ENCODE peak calls at places on chromosomes 13 and 19, in four cellular contexts. I, J, L and B are unnamed samples.

GRCh38 chr19:991174-991931 is 7.2 kb downstream of the WDR18 start:
- DNase-seq in J (peak; percentile 81), L (no peak), I (no peak), B (peak; percentile 79)

GRCh38 chr19:55488986-55489710 is 912 bp downstream of the SSC5D start:
- DNase-seq in J (no peak), I (no peak), L (no peak), B (no peak)

GRCh38 chr19:54156953-54157352 is 2.6 kb downstream of the LENG1 start:
- DNase-seq in L (no peak), J (no peak), I (no peak), B (no peak)

GRCh38 chr13:97834255-97834654 is 119.2 kb upstream of the IPO5 start:
- DNase-seq in J (no peak), L (peak; percentile 7), I (no peak), B (no peak)

GRCh38 chr13:29810898-29811297 is 39.5 kb downstream of the UBL3 start:
- DNase-seq in I (no peak), J (no peak), L (no peak), B (no peak)

GRCh38 chr19:58575183-58576041 is 2.3 kb upstream of the MZF1 start:
- DNase-seq in J (peak; percentile 86), L (no peak), I (peak; percentile 93), B (peak; percentile 90)

GRCh38 chr19:33374406-33374703 is 846 bp downstream of the CEBPG start:
- DNase-seq in J (peak; percentile 34), I (peak; percentile 41), L (peak; percentile 27), B (peak; percentile 38)

GRCh38 chr19:30593975-30594925 is 222.1 kb downstream of the ZNF536 start:
- DNase-seq in L (no peak), I (no peak), J (no peak), B (no peak)

GRCh38 chr19:18194554-18195238 is 1.7 kb downstream of the MPV17L2 start:
- DNase-seq in I (peak; percentile 73), J (peak; percentile 37), L (no peak), B (peak; percentile 44)

GRCh38 chr19:10288662-10289166 is 1.0 kb upstream of the ICAM5 start:
- DNase-seq in J (peak; percentile 63), L (no peak), I (no peak), B (peak; percentile 66)

GRCh38 chr13:46667687-46668281 is 114.8 kb downstream of the LRCH1 start:
- DNase-seq in J (no peak), L (no peak), I (no peak), B (no peak)

GRCh38 chr19:52221831-52222375 is 32.1 kb downstream of the PPP2R1A start:
- DNase-seq in L (no peak), J (no peak), I (no peak), B (no peak)

GRCh38 chr13:32033744-32034143 is 2.2 kb downstream of the FRY start:
- DNase-seq in L (no peak), J (no peak), I (no peak), B (no peak)

GRCh38 chr13:72539925-72540324 is 187.5 kb downstream of the MZT1 start:
- DNase-seq in I (no peak), L (no peak), J (no peak), B (no peak)

GRCh38 chr19:53157601-53158000 is 1.3 kb downstream of the ZNF347 start:
- DNase-seq in L (no peak), J (peak; percentile 0), I (no peak), B (no peak)

GRCh38 chr13:47897411-47898050 is 103.5 kb downstream of the SUCLA2 start:
- DNase-seq in I (no peak), J (no peak), L (no peak), B (no peak)

GRCh38 chr13:80430561-80430960 is 89.6 kb upstream of the SPRY2 start:
- DNase-seq in L (no peak), J (no peak), I (no peak), B (no peak)

GRCh38 chr19:2668188-2668763 is 34.2 kb downstream of the GNG7 start:
- DNase-seq in I (no peak), J (no peak), L (no peak), B (no peak)

GRCh38 chr19:18196511-18196845 is 3.5 kb downstream of the MPV17L2 start:
- DNase-seq in J (no peak), I (no peak), L (no peak), B (no peak)

GRCh38 chr19:2728783-2729387 is 7.7 kb upstream of the DIRAS1 start:
- DNase-seq in I (no peak), J (no peak), L (no peak), B (no peak)

GRCh38 chr13:113114511-113115362 is 7.9 kb upstream of the F10 start:
- DNase-seq in I (peak; percentile 40), J (no peak), L (no peak), B (no peak)

GRCh38 chr19:3056454-3057016 is 5.8 kb downstream of the TLE5 start:
- DNase-seq in I (no peak), L (peak; percentile 57), J (no peak), B (no peak)

GRCh38 chr19:40524655-40525054 is 52.0 kb upstream of the SHKBP1 start:
- DNase-seq in J (no peak), L (no peak), I (no peak), B (no peak)

GRCh38 chr13:112510002-112510780 is 77.8 kb downstream of the TUBGCP3 start:
- DNase-seq in L (no peak), I (no peak), J (no peak), B (no peak)

GRCh38 chr19:33349319-33350289 is 23.9 kb upstream of the CEBPG start:
- DNase-seq in I (no peak), L (no peak), J (no peak), B (no peak)

GRCh38 chr13:84096221-84096620 is 213.9 kb upstream of the SLITRK1 start:
- DNase-seq in J (no peak), I (no peak), L (no peak), B (no peak)

GRCh38 chr19:44800461-44800860 is 8.4 kb upstream of the BCAM start:
- DNase-seq in J (peak; percentile 90), L (peak; percentile 80), I (peak; percentile 93), B (peak; percentile 88)

GRCh38 chr19:21585491-21585890 is 80.1 kb downstream of the ZNF429 start:
- DNase-seq in I (no peak), J (no peak), L (no peak), B (no peak)

GRCh38 chr19:32719611-32720059 is at the start of gene TDRD12:
- DNase-seq in J (no peak), I (no peak), L (no peak), B (no peak)

GRCh38 chr13:72141845-72142470 is 275.0 kb upstream of the DACH1 start:
- DNase-seq in I (no peak), L (no peak), J (no peak), B (no peak)

GRCh38 chr19:34226036-34226435 is 28.3 kb upstream of the GARRE1 start:
- DNase-seq in J (peak; percentile 3), I (no peak), L (no peak), B (peak; percentile 53)

GRCh38 chr19:54169149-54169731 is 3.7 kb downstream of the TMC4 start:
- DNase-seq in J (no peak), I (no peak), L (no peak), B (no peak)

GRCh38 chr19:52664461-52664860 is 26.3 kb upstream of the ZNF83 start:
- DNase-seq in L (no peak), I (no peak), J (no peak), B (no peak)

GRCh38 chr19:21901861-21902260 is 65.9 kb upstream of the ZNF43 start:
- DNase-seq in L (no peak), J (no peak), I (no peak), B (no peak)

GRCh38 chr19:18464646-18465045 is 26.7 kb upstream of the ISYNA1 start:
- DNase-seq in L (peak; percentile 65), J (no peak), I (peak; percentile 84), B (no peak)